ENCODE peak calls at places on chromosomes 3 and 15, in five cellular contexts. D is MM.1S, F is aorta, T is right atrium auricular region, I is OCI-LY7. K is an unnamed sample.

GRCh38 chr3:50416736-50417636 is 57.7 kb upstream of the TMEM115 start:
- DNase-seq in I (no peak), F (no peak), T (no peak), D (no peak), K (no peak)

GRCh38 chr15:66702770-66703539 is 919 bp downstream of the SMAD6 start:
- DNase-seq in I (peak; percentile 46), D (no peak), F (no peak), T (no peak), K (no peak)

GRCh38 chr3:69330891-69331400 is 54.9 kb downstream of the FRMD4B start:
- DNase-seq in D (no peak), I (no peak), T (no peak), F (no peak), K (no peak)

GRCh38 chr3:47291158-47291753 is 8.5 kb downstream of the KLHL18 start:
- DNase-seq in D (no peak), F (no peak), I (no peak), T (no peak), K (no peak)

GRCh38 chr3:58899953-58900298 is 149.9 kb downstream of the CFAP20DC start:
- DNase-seq in I (no peak), D (no peak), F (no peak), T (no peak), K (no peak)

GRCh38 chr15:36880226-36880912 is 220.0 kb downstream of the MEIS2 start:
- DNase-seq in I (no peak), D (no peak), T (no peak), F (no peak), K (no peak)

GRCh38 chr3:189001559-189001958 is 170.2 kb upstream of the TPRG1 start:
- DNase-seq in T (no peak), F (no peak), D (no peak), I (no peak), K (no peak)

GRCh38 chr15:101063212-101063611 is 144.1 kb downstream of the LRRK1 start:
- DNase-seq in I (no peak), F (no peak), D (no peak), T (no peak), K (no peak)

GRCh38 chr3:101036676-101037075 is 43.5 kb upstream of the ABI3BP start:
- DNase-seq in F (no peak), I (no peak), T (no peak), D (no peak), K (no peak)

GRCh38 chr3:13866406-13866965 is 13.4 kb downstream of the WNT7A start:
- DNase-seq in D (no peak), T (no peak), I (no peak), F (no peak), K (peak; percentile 65)

GRCh38 chr15:42576776-42577175 is 1.4 kb downstream of the STARD9 start:
- DNase-seq in I (peak; percentile 36), D (peak; percentile 54), T (no peak), F (no peak), K (no peak)

GRCh38 chr15:90008607-90009006 is 7.5 kb downstream of the ZNF710 start:
- DNase-seq in D (no peak), I (no peak), T (no peak), F (no peak), K (no peak)

GRCh38 chr3:45560270-45561020 is 34.1 kb upstream of the LIMD1 start:
- DNase-seq in I (no peak), D (no peak), F (peak; percentile 85), T (peak; percentile 89), K (no peak)

GRCh38 chr3:172084871-172085556 is 45.6 kb downstream of the FNDC3B start:
- DNase-seq in D (peak; percentile 52), T (no peak), F (no peak), I (no peak), K (no peak)

GRCh38 chr3:39468108-39468436 is 592 bp downstream of the MOBP start:
- DNase-seq in I (no peak), T (no peak), D (no peak), F (no peak), K (no peak)
- H3K4me3 ChIP-seq in I (no peak overlapping the region), T (no peak overlapping the region), D (no peak overlapping the region), F (no peak overlapping the region), K (no peak overlapping the region)

GRCh38 chr15:96359371-96359771 is 28.9 kb downstream of the NR2F2 start:
- DNase-seq in F (no peak), T (no peak), D (no peak), I (no peak), K (no peak)

GRCh38 chr15:96361309-96362000 is 31.0 kb downstream of the NR2F2 start:
- DNase-seq in F (peak; percentile 31), I (no peak), D (no peak), T (no peak), K (no peak)

GRCh38 chr15:96360581-96361308 is 30.2 kb downstream of the NR2F2 start:
- DNase-seq in I (no peak), F (no peak), D (no peak), T (no peak), K (no peak)

GRCh38 chr15:96358795-96359190 is 28.3 kb downstream of the NR2F2 start:
- DNase-seq in T (no peak), F (no peak), I (no peak), D (no peak), K (no peak)

GRCh38 chr15:96359772-96360498 is 29.4 kb downstream of the NR2F2 start:
- DNase-seq in F (peak; percentile 43), T (no peak), D (no peak), I (no peak), K (no peak)
- H3K27ac ChIP-seq in F (no peak overlapping the region), T (peak overlapping the region; percentile 49), D (no peak overlapping the region), I (no peak overlapping the region), K (no peak overlapping the region)

GRCh38 chr3:185152433-185153169 is at the start of gene C3orf70:
- DNase-seq in T (peak; percentile 61), F (peak; percentile 75), D (peak; percentile 82), I (no peak), K (no peak)

GRCh38 chr3:185151959-185152432 is 864 bp downstream of the C3orf70 start:
- DNase-seq in D (no peak), I (no peak), F (no peak), T (no peak), K (no peak)

GRCh38 chr3:185149591-185149990 is 3.3 kb downstream of the C3orf70 start:
- DNase-seq in T (no peak), D (no peak), F (no peak), I (no peak), K (no peak)

GRCh38 chr3:185151101-185151958 is 1.5 kb downstream of the C3orf70 start:
- DNase-seq in D (no peak), F (no peak), I (no peak), T (no peak), K (no peak)

DNA sequence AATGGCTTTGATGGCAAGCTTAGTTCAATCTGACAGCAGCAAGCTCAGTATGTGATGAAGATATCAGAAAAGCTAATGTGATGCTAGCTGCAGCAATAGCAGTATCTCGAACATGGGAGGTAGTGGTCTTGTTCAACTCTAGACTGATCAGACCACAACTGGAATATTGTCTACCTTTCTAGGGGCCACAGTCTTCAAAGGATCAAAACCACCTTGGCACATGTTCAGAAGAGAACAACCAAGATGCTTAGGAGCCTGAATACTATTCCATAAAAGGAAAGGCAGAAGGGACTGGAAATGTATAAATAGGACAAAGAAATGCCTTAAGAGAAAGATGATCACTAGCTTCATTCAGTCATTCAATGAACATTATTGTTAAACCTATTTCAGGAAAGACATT is 2.3 kb downstream of the C3orf70 start:
- DNase-seq in T (no peak), D (no peak), F (no peak), I (no peak), K (no peak)
- H3K4me3 ChIP-seq in T (no peak overlapping the region), D (no peak overlapping the region), F (peak overlapping the region; percentile 67), I (no peak overlapping the region), K (no peak overlapping the region)

GRCh38 chr15:64343841-64344240 is 12.1 kb downstream of the CSNK1G1 start:
- DNase-seq in I (no peak), T (no peak), F (no peak), D (no peak), K (no peak)
- H3K27ac ChIP-seq in I (no peak overlapping the region), T (no peak overlapping the region), F (no peak overlapping the region), D (no peak overlapping the region), K (no peak overlapping the region)

GRCh38 chr15:94070341-94071275 is 160.8 kb upstream of the MCTP2 start:
- DNase-seq in I (no peak), T (no peak), D (no peak), F (no peak), K (no peak)
- H3K4me3 ChIP-seq in I (no peak overlapping the region), T (no peak overlapping the region), D (no peak overlapping the region), F (no peak overlapping the region), K (no peak overlapping the region)

GRCh38 chr3:52015431-52016256 is 19.9 kb upstream of the RPL29 start:
- DNase-seq in T (no peak), I (no peak), F (no peak), D (no peak), K (no peak)
- H3K27ac ChIP-seq in T (peak overlapping the region; percentile 96), I (no peak overlapping the region), F (no peak overlapping the region), D (no peak overlapping the region), K (no peak overlapping the region)

DNA sequence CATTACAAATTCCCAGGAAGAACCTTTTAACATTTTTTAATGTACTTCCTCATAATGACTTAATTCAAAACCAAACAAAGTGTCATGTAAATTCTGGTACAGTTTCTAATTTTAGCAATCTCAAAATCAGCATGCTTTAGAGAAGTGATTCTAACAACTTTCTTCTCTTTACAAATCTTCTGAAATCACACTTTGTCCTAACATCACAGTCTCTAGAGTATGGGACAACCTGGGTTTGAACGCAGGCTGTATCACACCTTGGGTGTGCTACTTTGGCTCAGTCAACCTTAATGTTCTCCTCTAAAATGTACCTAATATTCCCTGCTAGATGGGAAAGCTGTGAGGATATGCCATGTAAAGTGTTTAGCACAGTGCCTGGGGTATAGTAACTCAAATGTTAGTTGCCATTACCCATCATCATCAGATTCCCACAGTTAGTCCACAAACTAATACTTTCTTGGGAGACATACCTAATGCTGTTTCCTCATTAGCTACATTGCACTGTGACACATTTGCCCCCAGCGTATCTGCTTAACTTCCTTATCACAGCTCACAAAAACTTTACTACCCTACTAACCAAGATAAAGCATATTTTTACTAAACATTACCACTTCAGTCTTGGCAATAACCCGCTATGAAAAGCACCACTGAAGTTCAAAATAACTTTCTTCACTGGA is 3.1 kb downstream of the TSPAN3 start:
- DNase-seq in I (no peak), D (no peak), F (no peak), T (no peak), K (no peak)
- H3K4me3 ChIP-seq in I (no peak overlapping the region), D (no peak overlapping the region), F (no peak overlapping the region), T (no peak overlapping the region), K (no peak overlapping the region)

GRCh38 chr15:83115410-83115809 is 8.0 kb downstream of the TM6SF1 start:
- DNase-seq in T (no peak), D (no peak), I (no peak), F (no peak), K (no peak)
- H3K27ac ChIP-seq in T (no peak overlapping the region), D (no peak overlapping the region), I (no peak overlapping the region), F (no peak overlapping the region), K (no peak overlapping the region)

GRCh38 chr15:28124841-28125240 is 25.7 kb upstream of the OCA2 start:
- DNase-seq in T (no peak), D (no peak), I (no peak), F (no peak), K (no peak)
- H3K4me3 ChIP-seq in T (no peak overlapping the region), D (no peak overlapping the region), I (no peak overlapping the region), F (no peak overlapping the region), K (no peak overlapping the region)

K was measured in effector memory CD4-positive, alpha-beta T cell.